ENCODE peak calls at places on chromosomes 4 and X, in four cellular contexts. J is HepG2, V is K562, D is GM12878. F is an unnamed sample.

GRCh38 chr4:6172093-6172926 is 28.0 kb downstream of the JAKMIP1 start:
- DNase-seq in J (no peak), V (no peak), D (no peak), F (no peak)

GRCh38 chr4:41990029-41990382 is 324 bp upstream of the SLC30A9 start:
- DNase-seq in J (no peak), V (no peak), D (no peak), F (no peak)

GRCh38 chrX:10855845-10856244 is 235.5 kb upstream of the MID1 start:
- DNase-seq in J (no peak), V (no peak), D (no peak), F (no peak)

GRCh38 chr4:142846729-142847606 is 867 bp upstream of the INPP4B start:
- DNase-seq in J (peak; percentile 10), V (no peak), D (no peak), F (peak; percentile 57)

GRCh38 chr4:42104521-42104920 is 47.9 kb downstream of the BEND4 start:
- DNase-seq in J (no peak), V (no peak), D (no peak), F (no peak)

GRCh38 chr4:89119166-89119565 is 7.8 kb downstream of the TIGD2 start:
- DNase-seq in J (no peak), V (no peak), D (no peak), F (no peak)

GRCh38 chrX:68498044-68498507 is 775 bp upstream of the YIPF6 start:
- DNase-seq in J (peak; percentile 19), V (no peak), D (no peak), F (peak; percentile 25)

GRCh38 chr4:37822220-37822619 is 4.3 kb upstream of the PGM2 start:
- DNase-seq in J (no peak), V (no peak), D (no peak), F (no peak)

GRCh38 chr4:126046081-126046614 is 731.4 kb downstream of the FAT4 start:
- DNase-seq in J (no peak), V (no peak), D (no peak), F (no peak)

GRCh38 chr4:38993683-38994082 is 38.5 kb downstream of the TMEM156 start:
- DNase-seq in J (peak; percentile 45), V (peak; percentile 23), D (no peak), F (peak; percentile 12)

GRCh38 chr4:120733054-120733453 is 189.5 kb downstream of the PRDM5 start:
- DNase-seq in J (no peak), V (no peak), D (no peak), F (no peak)

GRCh38 chrX:31397119-31397518 is 325.3 kb upstream of the FTHL17 start:
- DNase-seq in J (no peak), V (no peak), D (no peak), F (no peak)

GRCh38 chrX:74579597-74580209 is 34.7 kb downstream of the RLIM start:
- DNase-seq in J (no peak), V (no peak), D (no peak), F (no peak)

GRCh38 chr4:11293866-11294265 is 134.8 kb downstream of the HS3ST1 start:
- DNase-seq in J (no peak), V (no peak), D (no peak), F (no peak)

GRCh38 chr4:124234771-124235170 is 477.8 kb downstream of the ANKRD50 start:
- DNase-seq in J (no peak), V (no peak), D (no peak), F (no peak)

GRCh38 chrX:150358651-150359050 is 4.5 kb upstream of the MAMLD1 start:
- DNase-seq in J (no peak), V (no peak), D (no peak), F (no peak)

GRCh38 chr4:39635023-39635422 is 3.6 kb downstream of the SMIM14 start:
- DNase-seq in J (no peak), V (no peak), D (no peak), F (no peak)

GRCh38 chr4:151917145-151917775 is 156.5 kb upstream of the GATB start:
- DNase-seq in J (no peak), V (no peak), D (no peak), F (no peak)
- TF ChIP-seq CHD4 in J (no peak), V (no peak), D (no peak), F (no peak)

GRCh38 chrX:138995458-138995857 is 283.9 kb upstream of the FGF13 start:
- DNase-seq in J (no peak), V (no peak), D (no peak), F (no peak)
- TF ChIP-seq SMC3 in J (no peak), V (no peak), D (no peak), F (no peak)

DNA sequence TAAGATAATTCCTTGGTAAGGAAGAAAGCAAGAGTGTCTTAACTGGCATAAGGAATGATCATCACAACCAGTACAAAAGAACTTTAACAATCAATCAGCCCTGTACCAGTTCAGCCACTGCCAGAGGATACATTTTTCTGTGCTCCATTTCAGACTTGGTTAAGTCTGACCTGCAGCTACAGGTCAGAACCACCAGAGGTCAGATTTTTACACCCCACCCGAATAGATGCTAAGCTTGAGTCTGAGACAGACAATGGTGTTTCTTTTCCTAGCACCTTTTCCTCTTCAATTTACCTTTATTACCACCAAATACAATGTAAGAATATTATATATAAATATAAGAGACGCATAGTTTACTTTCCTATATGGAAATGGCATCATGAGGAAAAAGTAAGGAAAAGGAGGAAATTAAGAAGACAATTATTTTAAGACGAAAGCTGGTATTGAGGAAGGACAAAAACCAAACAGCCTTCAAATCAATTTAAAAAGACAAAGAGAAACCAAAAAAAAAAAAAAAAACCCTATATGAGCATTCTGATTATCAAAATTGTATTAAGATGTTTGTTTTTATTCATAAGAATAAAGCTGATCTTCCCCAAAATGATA is 215.3 kb upstream of the TTC29 start:
- DNase-seq in J (peak; percentile 24), V (peak; percentile 52), D (no peak), F (peak; percentile 51)
- TF ChIP-seq CHD4 in J (no peak), V (no peak), D (no peak), F (no peak)

DNA sequence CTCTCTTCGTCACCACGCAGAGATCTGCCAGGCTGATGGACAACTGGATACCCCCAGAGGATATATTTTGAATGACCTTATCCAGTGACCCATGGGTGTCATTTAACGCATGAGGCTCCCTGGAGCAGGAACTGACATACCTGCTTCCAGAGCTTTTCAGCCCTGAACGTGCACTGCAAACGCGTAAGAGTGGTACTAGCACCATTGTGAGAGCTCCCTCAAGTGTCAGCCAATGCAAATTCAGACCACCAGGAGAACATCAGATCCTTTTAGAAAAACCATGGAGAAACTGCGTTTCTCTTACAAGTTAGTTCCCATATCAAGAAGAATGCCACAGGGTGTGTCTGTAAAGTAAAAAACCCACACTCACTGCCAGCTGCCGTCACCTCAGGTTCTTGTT is 7.3 kb downstream of the TREX2 start:
- DNase-seq in J (peak; percentile 20), V (no peak), D (no peak), F (peak; percentile 40)
- TF ChIP-seq SMC3 in J (peak; percentile 62), V (peak; percentile 33), D (no peak), F (peak; percentile 25)

F was measured in A549.